ENCODE peak calls at places on chromosomes 2 and 18, in eight cellular contexts. W is pancreas; H is activated CD4-positive, alpha-beta T cell treated with anti-CD3 and anti-CD28 coated beads, Interleukin-2, amount 10 ng/mL, durations not matched to agents 24 days and 14 days; X is HTR-8/SVneo; K is B cell; G is GF-D8; N is endothelial cell; U is GM23248. C is an unnamed sample.

GRCh38 chr2:103445356-103445755 is 683.5 kb downstream of the TMEM182 start:
- DNase-seq in W (no peak), H (no peak), X (no peak), K (no peak), G (no peak), N (no peak), U (no peak), C (no peak)

GRCh38 chr2:135528006-135528405 is 3.0 kb downstream of the ZRANB3 start:
- DNase-seq in W (no peak), H (no peak), X (no peak), K (no peak), G (no peak), N (no peak), U (no peak), C (no peak)

GRCh38 chr2:215548714-215549113 is 112.8 kb upstream of the FN1 start:
- DNase-seq in W (no peak), H (no peak), X (no peak), K (no peak), G (no peak), N (no peak), U (peak), C (no peak)

GRCh38 chr18:43720036-43720435 is 442.7 kb upstream of the SYT4 start:
- DNase-seq in W (no peak), H (no peak), X (no peak), K (no peak), G (no peak), N (no peak), U (no peak), C (no peak)

GRCh38 chr2:80437959-80438358 is 133.4 kb upstream of the LRRTM1 start:
- DNase-seq in W (no peak), H (no peak), X (no peak), K (no peak), G (no peak), N (no peak), U (no peak), C (no peak)

GRCh38 chr2:222594679-222595078 is 61.2 kb downstream of the FARSB start:
- DNase-seq in W (no peak), H (no peak), X (no peak), K (no peak), G (no peak), N (no peak), U (peak), C (no peak)

GRCh38 chr2:100718065-100718570 is 101.8 kb upstream of the NPAS2 start:
- DNase-seq in W (no peak), H (no peak), X (no peak), K (no peak), G (no peak), N (no peak), U (no peak), C (no peak)

GRCh38 chr2:129396980-129397599 is 582.4 kb upstream of the RAB6C start:
- DNase-seq in W (peak), H (peak), X (peak), K (no peak), G (no peak), N (peak), U (peak), C (peak)

GRCh38 chr2:162518894-162519293 is 175.0 kb downstream of the GCA start:
- DNase-seq in W (no peak), H (no peak), X (no peak), K (no peak), G (no peak), N (no peak), U (no peak), C (no peak)

GRCh38 chr2:127618551-127618950 is 27.4 kb upstream of the GPR17 start:
- DNase-seq in W (no peak), H (no peak), X (no peak), K (peak), G (no peak), N (no peak), U (no peak), C (no peak)

GRCh38 chr18:27213123-27213717 is 28.1 kb upstream of the CHST9 start:
- DNase-seq in W (no peak), H (no peak), X (no peak), K (no peak), G (no peak), N (no peak), U (no peak), C (no peak)

GRCh38 chr2:56357655-56358295 is 174.0 kb downstream of the CCDC85A start:
- DNase-seq in W (no peak), H (no peak), X (no peak), K (no peak), G (no peak), N (no peak), U (no peak), C (no peak)

GRCh38 chr2:43157506-43158232 is 68.7 kb downstream of the ZFP36L2 start:
- DNase-seq in W (no peak), H (no peak), X (no peak), K (no peak), G (no peak), N (no peak), U (peak), C (peak)

C was measured in HL-60.